ENCODE peak calls at places on chromosomes 3 and 15, in nine cellular contexts. One of them, this sample, is unnamed.
A peak's percentile ranks its signal among the peaks of the same experiment; 100 is the strongest.

GRCh38 chr3:185935465-185936263 is 2.1 kb downstream of the TRA2B start:
- DNase-seq in CD8-positive, alpha-beta T cell: no peak
- DNase-seq in left ventricle myocardium inferior: no peak
- DNase-seq in stomach: no peak
- DNase-seq in SJSA1: no peak
- DNase-seq in mesendoderm: peak; percentile 45
- DNase-seq in fibroblast of lung: peak; percentile 61
- DNase-seq in esophagus squamous epithelium: no peak
- DNase-seq in cardiac muscle cell: no peak
- DNase-seq in this sample: no peak

GRCh38 chr15:58743161-58743502 is 6.4 kb downstream of the ADAM10 start:
- DNase-seq in CD8-positive, alpha-beta T cell: no peak
- DNase-seq in left ventricle myocardium inferior: no peak
- DNase-seq in stomach: no peak
- DNase-seq in SJSA1: no peak
- DNase-seq in mesendoderm: no peak
- DNase-seq in fibroblast of lung: no peak
- DNase-seq in esophagus squamous epithelium: no peak
- DNase-seq in cardiac muscle cell: no peak
- DNase-seq in this sample: no peak

GRCh38 chr15:66167854-66168253 is 85.7 kb downstream of the MEGF11 start:
- DNase-seq in CD8-positive, alpha-beta T cell: no peak
- DNase-seq in left ventricle myocardium inferior: no peak
- DNase-seq in stomach: no peak
- DNase-seq in SJSA1: no peak
- DNase-seq in mesendoderm: peak; percentile 55
- DNase-seq in fibroblast of lung: no peak
- DNase-seq in esophagus squamous epithelium: no peak
- DNase-seq in cardiac muscle cell: no peak
- DNase-seq in this sample: no peak

GRCh38 chr15:63251701-63252100 is 25.7 kb upstream of the APH1B start:
- DNase-seq in CD8-positive, alpha-beta T cell: no peak
- DNase-seq in left ventricle myocardium inferior: no peak
- DNase-seq in stomach: no peak
- DNase-seq in SJSA1: no peak
- DNase-seq in mesendoderm: no peak
- DNase-seq in fibroblast of lung: peak; percentile 24
- DNase-seq in esophagus squamous epithelium: no peak
- DNase-seq in cardiac muscle cell: no peak
- DNase-seq in this sample: no peak

GRCh38 chr3:194431553-194431952 is 32.5 kb upstream of the GP5 start:
- DNase-seq in CD8-positive, alpha-beta T cell: no peak
- DNase-seq in left ventricle myocardium inferior: no peak
- DNase-seq in stomach: no peak
- DNase-seq in SJSA1: no peak
- DNase-seq in mesendoderm: no peak
- DNase-seq in fibroblast of lung: no peak
- DNase-seq in esophagus squamous epithelium: no peak
- DNase-seq in cardiac muscle cell: no peak
- DNase-seq in this sample: no peak

GRCh38 chr3:67384790-67385397 is 269.5 kb downstream of the SUCLG2 start:
- DNase-seq in CD8-positive, alpha-beta T cell: peak; percentile 4
- DNase-seq in left ventricle myocardium inferior: no peak
- DNase-seq in stomach: peak; percentile 29
- DNase-seq in SJSA1: no peak
- DNase-seq in mesendoderm: peak; percentile 80
- DNase-seq in fibroblast of lung: peak; percentile 40
- DNase-seq in esophagus squamous epithelium: no peak
- DNase-seq in cardiac muscle cell: peak; percentile 73
- DNase-seq in this sample: peak; percentile 25

GRCh38 chr3:148075829-148076716 is 621.6 kb upstream of the AGTR1 start:
- DNase-seq in CD8-positive, alpha-beta T cell: no peak
- DNase-seq in left ventricle myocardium inferior: no peak
- DNase-seq in stomach: no peak
- DNase-seq in SJSA1: peak; percentile 16
- DNase-seq in mesendoderm: peak; percentile 70
- DNase-seq in fibroblast of lung: peak; percentile 62
- DNase-seq in esophagus squamous epithelium: no peak
- DNase-seq in cardiac muscle cell: peak; percentile 52
- DNase-seq in this sample: peak; percentile 12

GRCh38 chr3:119352863-119353527 is 58.8 kb downstream of the ARHGAP31 start:
- DNase-seq in CD8-positive, alpha-beta T cell: no peak
- DNase-seq in left ventricle myocardium inferior: no peak
- DNase-seq in stomach: no peak
- DNase-seq in SJSA1: peak; percentile 46
- DNase-seq in mesendoderm: peak; percentile 67
- DNase-seq in fibroblast of lung: peak; percentile 74
- DNase-seq in esophagus squamous epithelium: no peak
- DNase-seq in cardiac muscle cell: no peak
- DNase-seq in this sample: no peak

GRCh38 chr15:51782357-51782896 is 31.0 kb downstream of the TMOD2 start:
- DNase-seq in CD8-positive, alpha-beta T cell: no peak
- DNase-seq in left ventricle myocardium inferior: no peak
- DNase-seq in stomach: no peak
- DNase-seq in SJSA1: no peak
- DNase-seq in mesendoderm: peak; percentile 48
- DNase-seq in fibroblast of lung: no peak
- DNase-seq in esophagus squamous epithelium: no peak
- DNase-seq in cardiac muscle cell: no peak
- DNase-seq in this sample: peak; percentile 31

GRCh38 chr15:48324949-48325348 is 6.3 kb upstream of the DUT start:
- DNase-seq in CD8-positive, alpha-beta T cell: no peak
- DNase-seq in left ventricle myocardium inferior: no peak
- DNase-seq in stomach: no peak
- DNase-seq in SJSA1: no peak
- DNase-seq in mesendoderm: no peak
- DNase-seq in fibroblast of lung: no peak
- DNase-seq in esophagus squamous epithelium: no peak
- DNase-seq in cardiac muscle cell: no peak
- DNase-seq in this sample: no peak

GRCh38 chr3:14199641-14200040 is 21.0 kb downstream of the LSM3 start:
- DNase-seq in CD8-positive, alpha-beta T cell: no peak
- DNase-seq in left ventricle myocardium inferior: no peak
- DNase-seq in stomach: no peak
- DNase-seq in SJSA1: no peak
- DNase-seq in mesendoderm: no peak
- DNase-seq in fibroblast of lung: no peak
- DNase-seq in esophagus squamous epithelium: no peak
- DNase-seq in cardiac muscle cell: no peak
- DNase-seq in this sample: no peak

GRCh38 chr3:40329081-40329480 is 19.6 kb downstream of the EIF1B start:
- DNase-seq in CD8-positive, alpha-beta T cell: no peak
- DNase-seq in left ventricle myocardium inferior: no peak
- DNase-seq in stomach: no peak
- DNase-seq in SJSA1: no peak
- DNase-seq in mesendoderm: no peak
- DNase-seq in fibroblast of lung: no peak
- DNase-seq in esophagus squamous epithelium: no peak
- DNase-seq in cardiac muscle cell: no peak
- DNase-seq in this sample: no peak

GRCh38 chr3:186044973-186045372 is 63.9 kb downstream of the ETV5 start:
- DNase-seq in CD8-positive, alpha-beta T cell: no peak
- DNase-seq in left ventricle myocardium inferior: no peak
- DNase-seq in stomach: peak; percentile 31
- DNase-seq in SJSA1: peak; percentile 48
- DNase-seq in mesendoderm: no peak
- DNase-seq in fibroblast of lung: peak; percentile 62
- DNase-seq in esophagus squamous epithelium: no peak
- DNase-seq in cardiac muscle cell: no peak
- DNase-seq in this sample: no peak

GRCh38 chr15:80496101-80496500 is 91.9 kb downstream of the ARNT2 start:
- DNase-seq in CD8-positive, alpha-beta T cell: no peak
- DNase-seq in left ventricle myocardium inferior: no peak
- DNase-seq in stomach: no peak
- DNase-seq in SJSA1: no peak
- DNase-seq in mesendoderm: no peak
- DNase-seq in fibroblast of lung: no peak
- DNase-seq in esophagus squamous epithelium: no peak
- DNase-seq in cardiac muscle cell: no peak
- DNase-seq in this sample: no peak

GRCh38 chr3:98518816-98519215 is 3.9 kb downstream of the CLDND1 start:
- DNase-seq in CD8-positive, alpha-beta T cell: no peak
- DNase-seq in left ventricle myocardium inferior: no peak
- DNase-seq in stomach: no peak
- DNase-seq in SJSA1: no peak
- DNase-seq in mesendoderm: no peak
- DNase-seq in fibroblast of lung: no peak
- DNase-seq in esophagus squamous epithelium: no peak
- DNase-seq in cardiac muscle cell: no peak
- DNase-seq in this sample: no peak
- H3K4me1 ChIP-seq in CD8-positive, alpha-beta T cell: peaks cover 25% of the 10 kb centered on the region
- H3K4me1 ChIP-seq in left ventricle myocardium inferior: peaks cover 60% of the 10 kb centered on the region
- H3K4me1 ChIP-seq in stomach: peaks cover 36% of the 10 kb centered on the region
- H3K4me1 ChIP-seq in SJSA1: peaks cover 15% of the 10 kb centered on the region
- H3K4me1 ChIP-seq in mesendoderm: no peaks in the 10 kb centered on the region
- H3K4me1 ChIP-seq in fibroblast of lung: no peaks in the 10 kb centered on the region
- H3K4me1 ChIP-seq in esophagus squamous epithelium: peaks cover 13% of the 10 kb centered on the region
- H3K4me1 ChIP-seq in cardiac muscle cell: peaks cover 13% of the 10 kb centered on the region
- H3K4me1 ChIP-seq in this sample: peaks cover 4% of the 10 kb centered on the region

DNA sequence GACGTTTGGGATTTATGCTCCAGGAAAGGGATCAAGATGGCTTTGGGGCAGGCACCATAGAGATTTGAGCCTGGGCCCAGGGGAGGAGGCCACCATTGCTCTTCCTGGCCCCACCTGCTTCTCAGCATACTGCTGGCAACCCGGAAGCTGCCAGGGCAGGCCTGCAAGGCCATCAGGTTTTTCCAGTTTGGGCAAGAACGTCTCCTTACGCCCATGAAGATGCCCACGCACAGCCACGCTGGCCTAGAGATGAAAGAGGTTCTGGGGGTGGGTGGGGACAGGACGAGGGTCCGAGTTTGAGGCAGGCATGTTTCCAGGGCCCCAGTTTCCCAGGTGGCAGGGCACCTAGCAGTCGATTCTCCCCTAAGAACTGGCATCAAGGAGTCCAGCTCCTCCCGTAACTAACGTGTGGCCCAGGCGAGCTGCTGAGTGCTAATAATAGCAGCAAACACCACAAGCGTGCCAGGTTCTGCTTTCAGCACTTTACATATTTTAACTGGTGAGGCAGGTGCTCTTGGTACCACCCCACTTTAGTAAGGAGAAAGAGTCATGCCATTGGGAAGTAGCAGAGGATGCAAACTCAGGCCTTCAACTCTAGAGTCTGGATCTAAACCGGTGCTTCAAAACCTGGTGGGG is 45.8 kb downstream of the ZNF710 start:
- DNase-seq in CD8-positive, alpha-beta T cell: no peak
- DNase-seq in left ventricle myocardium inferior: no peak
- DNase-seq in stomach: peak; percentile 86
- DNase-seq in SJSA1: no peak
- DNase-seq in mesendoderm: no peak
- DNase-seq in fibroblast of lung: no peak
- DNase-seq in esophagus squamous epithelium: no peak
- DNase-seq in cardiac muscle cell: peak; percentile 44
- DNase-seq in this sample: peak; percentile 73
- H3K4me3 ChIP-seq in CD8-positive, alpha-beta T cell: no peak overlapping the region
- H3K4me3 ChIP-seq in left ventricle myocardium inferior: no peak overlapping the region
- H3K4me3 ChIP-seq in stomach: no peak overlapping the region
- H3K4me3 ChIP-seq in SJSA1: no peak overlapping the region
- H3K4me3 ChIP-seq in mesendoderm: no peak overlapping the region
- H3K4me3 ChIP-seq in fibroblast of lung: no peak overlapping the region
- H3K4me3 ChIP-seq in esophagus squamous epithelium: no peak overlapping the region
- H3K4me3 ChIP-seq in cardiac muscle cell: no peak overlapping the region
- H3K4me3 ChIP-seq in this sample: no peak overlapping the region

GRCh38 chr15:90002428-90002844 is 1.3 kb downstream of the ZNF710 start:
- DNase-seq in CD8-positive, alpha-beta T cell: no peak
- DNase-seq in left ventricle myocardium inferior: peak; percentile 44
- DNase-seq in stomach: no peak
- DNase-seq in SJSA1: peak; percentile 27
- DNase-seq in mesendoderm: peak; percentile 60
- DNase-seq in fibroblast of lung: peak; percentile 52
- DNase-seq in esophagus squamous epithelium: no peak
- DNase-seq in cardiac muscle cell: peak; percentile 47
- DNase-seq in this sample: no peak

GRCh38 chr15:90004671-90005070 is 3.5 kb downstream of the ZNF710 start:
- DNase-seq in CD8-positive, alpha-beta T cell: no peak
- DNase-seq in left ventricle myocardium inferior: no peak
- DNase-seq in stomach: no peak
- DNase-seq in SJSA1: peak; percentile 16
- DNase-seq in mesendoderm: no peak
- DNase-seq in fibroblast of lung: peak; percentile 97
- DNase-seq in esophagus squamous epithelium: no peak
- DNase-seq in cardiac muscle cell: no peak
- DNase-seq in this sample: peak; percentile 53

GRCh38 chr15:90006217-90007088 is 5.3 kb downstream of the ZNF710 start:
- DNase-seq in CD8-positive, alpha-beta T cell: no peak
- DNase-seq in left ventricle myocardium inferior: no peak
- DNase-seq in stomach: peak; percentile 41
- DNase-seq in SJSA1: no peak
- DNase-seq in mesendoderm: no peak
- DNase-seq in fibroblast of lung: no peak
- DNase-seq in esophagus squamous epithelium: no peak
- DNase-seq in cardiac muscle cell: no peak
- DNase-seq in this sample: no peak

GRCh38 chr15:90003736-90004135 is 2.6 kb downstream of the ZNF710 start:
- DNase-seq in CD8-positive, alpha-beta T cell: no peak
- DNase-seq in left ventricle myocardium inferior: no peak
- DNase-seq in stomach: no peak
- DNase-seq in SJSA1: no peak
- DNase-seq in mesendoderm: no peak
- DNase-seq in fibroblast of lung: peak; percentile 20
- DNase-seq in esophagus squamous epithelium: no peak
- DNase-seq in cardiac muscle cell: no peak
- DNase-seq in this sample: no peak

GRCh38 chr15:90004252-90004651 is 3.1 kb downstream of the ZNF710 start:
- DNase-seq in CD8-positive, alpha-beta T cell: no peak
- DNase-seq in left ventricle myocardium inferior: no peak
- DNase-seq in stomach: no peak
- DNase-seq in SJSA1: no peak
- DNase-seq in mesendoderm: peak; percentile 69
- DNase-seq in fibroblast of lung: no peak
- DNase-seq in esophagus squamous epithelium: no peak
- DNase-seq in cardiac muscle cell: no peak
- DNase-seq in this sample: no peak
- H3K27ac ChIP-seq in CD8-positive, alpha-beta T cell: no peak overlapping the region
- H3K27ac ChIP-seq in left ventricle myocardium inferior: peak overlapping the region; percentile 89
- H3K27ac ChIP-seq in stomach: peak overlapping the region; percentile 95
- H3K27ac ChIP-seq in SJSA1: no peak overlapping the region
- H3K27ac ChIP-seq in mesendoderm: no peak overlapping the region
- H3K27ac ChIP-seq in fibroblast of lung: peak overlapping the region; percentile 96
- H3K27ac ChIP-seq in esophagus squamous epithelium: peak overlapping the region; percentile 97
- H3K27ac ChIP-seq in cardiac muscle cell: peak overlapping the region; percentile 7
- H3K27ac ChIP-seq in this sample: peak overlapping the region; percentile 44

DNA sequence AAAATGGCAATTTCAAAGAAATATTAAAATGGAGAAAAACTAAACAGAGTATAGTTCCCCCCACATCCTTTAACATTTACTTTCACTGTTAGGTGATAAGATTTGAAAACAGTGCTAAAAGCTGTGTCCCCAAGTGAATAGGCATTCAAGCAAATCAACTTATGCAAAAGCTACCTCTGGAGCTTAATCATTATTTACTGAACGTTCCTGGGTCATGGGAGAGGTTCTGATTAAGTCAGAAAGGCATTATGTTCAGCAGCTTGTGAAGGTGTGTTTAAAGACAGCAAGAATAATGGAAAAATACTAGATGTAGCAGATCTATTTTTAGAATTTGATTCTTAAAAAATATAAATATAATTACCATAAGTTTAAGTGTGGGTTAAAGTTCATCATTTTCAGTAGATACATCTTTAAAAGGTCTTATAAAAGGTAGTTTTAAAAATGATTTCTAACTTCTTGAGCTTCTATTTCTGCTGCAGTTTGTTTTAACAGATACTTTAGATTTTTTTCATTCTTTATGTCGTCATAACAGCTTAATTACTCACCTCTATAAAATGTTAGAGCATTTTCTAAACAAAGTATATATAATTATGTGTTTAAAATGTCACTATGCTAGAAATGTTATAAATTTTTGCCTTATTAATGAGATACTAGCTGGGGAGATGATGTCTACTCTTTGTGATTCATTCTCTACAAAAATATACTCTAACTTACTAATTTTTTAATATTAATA is 127.9 kb downstream of the MITF start:
- DNase-seq in CD8-positive, alpha-beta T cell: no peak
- DNase-seq in left ventricle myocardium inferior: no peak
- DNase-seq in stomach: no peak
- DNase-seq in SJSA1: peak; percentile 40
- DNase-seq in mesendoderm: peak; percentile 30
- DNase-seq in fibroblast of lung: peak; percentile 60
- DNase-seq in esophagus squamous epithelium: no peak
- DNase-seq in cardiac muscle cell: no peak
- DNase-seq in this sample: no peak
- H3K4me1 ChIP-seq in CD8-positive, alpha-beta T cell: no peaks in the 10 kb centered on the region
- H3K4me1 ChIP-seq in left ventricle myocardium inferior: peaks cover 63% of the 10 kb centered on the region
- H3K4me1 ChIP-seq in stomach: peaks cover 74% of the 10 kb centered on the region
- H3K4me1 ChIP-seq in SJSA1: peaks cover 52% of the 10 kb centered on the region
- H3K4me1 ChIP-seq in mesendoderm: no peaks in the 10 kb centered on the region
- H3K4me1 ChIP-seq in fibroblast of lung: peaks cover 14% of the 10 kb centered on the region
- H3K4me1 ChIP-seq in esophagus squamous epithelium: peaks cover 9% of the 10 kb centered on the region
- H3K4me1 ChIP-seq in cardiac muscle cell: peaks cover 38% of the 10 kb centered on the region
- H3K4me1 ChIP-seq in this sample: no peaks in the 10 kb centered on the region

This sample was measured in small intestine.